ENCODE peak calls at places on chromosomes 2 and 18, in ten cellular contexts. B is DND-41, H is right cardiac atrium, A is psoas muscle, U is right lobe of liver, V is pancreas, T is thyroid gland, C is mesendoderm, G is Karpas-422, X is fibroblast of lung. M is an unnamed sample.

GRCh38 chr2:97761192-97761591 is 47.8 kb downstream of the ZAP70 start:
- DNase-seq in H (no peak), X (no peak), C (no peak), B (no peak), T (no peak), A (no peak), U (no peak), G (no peak), V (no peak), M (no peak)

GRCh38 chr2:29697181-29697580 is 224.2 kb downstream of the ALK start:
- DNase-seq in A (no peak), H (no peak), G (no peak), C (no peak), V (no peak), T (no peak), U (no peak), B (no peak), X (no peak), M (no peak)

GRCh38 chr18:69102959-69103358 is 297.7 kb upstream of the DOK6 start:
- DNase-seq in B (no peak), T (no peak), X (peak; percentile 10), U (no peak), C (no peak), H (no peak), V (no peak), G (no peak), A (no peak), M (no peak)

GRCh38 chr2:168427451-168427850 is 28.6 kb upstream of the CERS6 start:
- DNase-seq in G (no peak), C (peak; percentile 41), B (no peak), T (no peak), H (no peak), V (no peak), U (no peak), X (peak; percentile 95), A (no peak), M (no peak)

GRCh38 chr2:48098539-48098938 is 192.2 kb upstream of the FBXO11 start:
- DNase-seq in G (no peak), B (no peak), C (no peak), A (no peak), U (no peak), X (no peak), V (no peak), H (no peak), T (no peak), M (no peak)

GRCh38 chr2:65351948-65352595 is 80.3 kb downstream of the SPRED2 start:
- DNase-seq in G (no peak), T (no peak), X (no peak), U (no peak), B (no peak), C (no peak), A (no peak), V (no peak), H (no peak), M (no peak)

GRCh38 chr2:68031546-68032160 is 31.2 kb downstream of the C1D start:
- DNase-seq in C (peak; percentile 46), V (no peak), T (no peak), B (no peak), G (peak; percentile 89), X (peak; percentile 50), A (no peak), H (no peak), U (no peak), M (no peak)

GRCh38 chr2:20186078-20186854 is 38.7 kb downstream of the SDC1 start:
- DNase-seq in A (no peak), C (peak; percentile 88), G (peak; percentile 91), B (no peak), U (peak; percentile 49), X (peak; percentile 66), H (no peak), T (no peak), V (peak; percentile 37), M (no peak)

GRCh38 chr2:100104718-100105677 is 37.4 kb downstream of the AFF3 start:
- DNase-seq in G (peak; percentile 41), A (peak; percentile 31), C (peak; percentile 39), B (peak; percentile 39), H (peak; percentile 16), V (no peak), X (peak; percentile 35), T (no peak), U (peak; percentile 32), M (peak; percentile 56)

GRCh38 chr2:78979380-78980238 is 45.9 kb upstream of the REG3G start:
- DNase-seq in A (peak; percentile 20), B (peak; percentile 32), U (no peak), G (peak; percentile 92), X (no peak), C (peak; percentile 73), V (peak; percentile 59), T (peak; percentile 77), H (no peak), M (peak; percentile 73)

GRCh38 chr2:174587607-174588006 is 10.0 kb downstream of the WIPF1 start:
- DNase-seq in T (no peak), X (no peak), C (no peak), U (no peak), A (no peak), V (no peak), H (no peak), B (no peak), G (no peak), M (no peak)
- H3K4me1 ChIP-seq in T (peaks cover 14% of the 10 kb centered on the region), X (peaks cover 6% of the 10 kb centered on the region), C (peaks cover 12% of the 10 kb centered on the region), U (peaks cover 12% of the 10 kb centered on the region), A (no peaks in the 10 kb centered on the region), V (peaks cover 12% of the 10 kb centered on the region), H (peaks cover 7% of the 10 kb centered on the region), B (peaks cover 31% of the 10 kb centered on the region), G (peaks cover 34% of the 10 kb centered on the region), M (no peaks in the 10 kb centered on the region)

GRCh38 chr2:201127570-201127969 is 11.6 kb downstream of the CFLAR start:
- DNase-seq in A (peak; percentile 49), X (peak; percentile 80), B (peak; percentile 40), T (peak; percentile 78), U (no peak), V (no peak), G (no peak), H (no peak), C (no peak), M (no peak)

GRCh38 chr2:201126308-201127127 is 10.6 kb downstream of the CFLAR start:
- DNase-seq in G (no peak), H (no peak), X (peak; percentile 65), V (no peak), U (no peak), A (no peak), T (peak; percentile 36), B (no peak), C (peak; percentile 95), M (no peak)

GRCh38 chr2:201129044-201129505 is 13.1 kb downstream of the CFLAR start:
- DNase-seq in H (no peak), C (no peak), X (peak; percentile 92), B (no peak), A (no peak), T (no peak), V (no peak), U (no peak), G (no peak), M (peak; percentile 24)

GRCh38 chr2:201130524-201131186 is 14.7 kb downstream of the CFLAR start:
- DNase-seq in B (no peak), C (no peak), X (peak; percentile 94), T (no peak), G (no peak), U (no peak), H (no peak), V (no peak), A (no peak), M (no peak)

DNA sequence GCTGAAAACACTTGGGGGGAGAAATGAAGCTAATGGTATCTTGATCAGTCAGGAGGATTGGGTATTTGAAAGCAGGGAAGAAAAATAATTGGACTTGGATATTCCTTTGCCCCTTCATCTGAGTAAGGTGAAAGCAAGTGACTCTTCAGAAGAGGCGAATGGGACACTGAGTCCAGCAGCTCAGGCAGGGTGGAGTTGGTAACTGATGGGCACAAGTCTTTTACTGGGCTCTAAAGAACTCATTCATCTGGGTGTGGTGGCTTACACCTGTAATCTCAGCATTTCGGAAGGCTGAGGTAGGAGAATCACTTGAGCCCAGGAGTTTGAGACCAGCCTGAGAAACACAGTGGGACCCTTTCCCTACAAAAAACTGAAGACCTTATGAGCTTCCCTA is 11.2 kb downstream of the CFLAR start:
- DNase-seq in T (no peak), A (no peak), B (no peak), V (no peak), H (no peak), C (no peak), U (no peak), X (no peak), G (no peak), M (no peak)
- H3K4me1 ChIP-seq in T (peaks cover 95% of the 10 kb centered on the region), A (peaks cover 93% of the 10 kb centered on the region), B (peaks cover 52% of the 10 kb centered on the region), V (peaks cover 31% of the 10 kb centered on the region), H (peaks cover 48% of the 10 kb centered on the region), C (peaks cover 33% of the 10 kb centered on the region), U (peaks cover 78% of the 10 kb centered on the region), X (peaks cover 30% of the 10 kb centered on the region), G (peaks cover 94% of the 10 kb centered on the region), M (peaks cover 29% of the 10 kb centered on the region)

GRCh38 chr2:160384791-160385190 is 108.8 kb downstream of the RBMS1 start:
- DNase-seq in G (no peak), H (no peak), U (no peak), X (no peak), C (no peak), A (no peak), T (no peak), B (no peak), V (no peak), M (no peak)
- H3K4me1 ChIP-seq in G (no peaks in the 10 kb centered on the region), H (peaks cover 33% of the 10 kb centered on the region), U (peaks cover 7% of the 10 kb centered on the region), X (peaks cover 28% of the 10 kb centered on the region), C (peaks cover 2% of the 10 kb centered on the region), A (peaks cover 70% of the 10 kb centered on the region), T (peaks cover 23% of the 10 kb centered on the region), B (peaks cover 23% of the 10 kb centered on the region), V (no peaks in the 10 kb centered on the region), M (peaks cover 7% of the 10 kb centered on the region)

GRCh38 chr2:71071681-71072398 is 3.4 kb downstream of the NAGK start:
- DNase-seq in U (peak; percentile 35), H (no peak), G (peak; percentile 99), B (peak; percentile 26), C (no peak), X (no peak), T (no peak), V (no peak), A (no peak), M (no peak)

GRCh38 chr2:71068218-71069035 is at the start of gene NAGK:
- DNase-seq in X (peak; percentile 90), T (peak; percentile 96), V (peak; percentile 96), H (peak; percentile 97), A (peak; percentile 97), G (peak; percentile 100), B (peak; percentile 97), C (peak; percentile 97), U (peak; percentile 96), M (peak; percentile 97)

GRCh38 chr2:71070294-71071025 is 2.0 kb downstream of the NAGK start:
- DNase-seq in T (peak; percentile 22), C (peak; percentile 82), G (peak; percentile 74), U (no peak), H (no peak), V (peak; percentile 36), B (no peak), X (peak; percentile 29), A (no peak), M (no peak)

GRCh38 chr2:71067567-71068217 is 756 bp upstream of the NAGK start:
- DNase-seq in X (peak; percentile 20), A (no peak), G (peak; percentile 59), U (no peak), H (peak; percentile 23), V (no peak), B (no peak), C (no peak), T (no peak), M (no peak)

DNA sequence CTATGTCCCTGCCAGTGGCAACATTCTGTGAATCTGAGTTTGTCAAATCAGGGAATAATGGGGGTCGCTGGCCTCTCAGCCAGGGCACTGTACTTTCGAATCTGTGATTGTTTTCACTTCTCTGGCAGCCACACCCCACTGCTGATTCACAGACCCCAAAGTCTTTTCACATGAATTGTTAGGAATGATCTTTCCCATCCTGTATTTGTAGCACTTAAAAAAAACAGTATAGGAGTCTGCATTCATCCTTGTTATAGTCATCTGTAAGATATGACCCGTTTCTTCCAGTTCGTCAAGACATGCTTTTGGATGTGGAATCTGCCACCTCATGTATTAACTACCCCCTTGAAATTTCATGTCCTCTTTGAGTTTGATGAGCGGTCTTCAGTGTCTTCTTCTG is 928 bp downstream of the NAGK start:
- DNase-seq in G (no peak), T (no peak), A (no peak), V (no peak), H (no peak), B (no peak), U (no peak), C (no peak), X (peak; percentile 64), M (no peak)
- H3K4me1 ChIP-seq in G (peaks cover 78% of the 10 kb centered on the region), T (peaks cover 21% of the 10 kb centered on the region), A (peaks cover 21% of the 10 kb centered on the region), V (peaks cover 8% of the 10 kb centered on the region), H (no peaks in the 10 kb centered on the region), B (peaks cover 48% of the 10 kb centered on the region), U (peaks cover 14% of the 10 kb centered on the region), C (no peaks in the 10 kb centered on the region), X (peaks cover 7% of the 10 kb centered on the region), M (peaks cover 7% of the 10 kb centered on the region)

M was measured in HAP-1.